ENCODE peak calls at places on chromosomes 12 and 14, in eight cellular contexts. One of them, this sample, is unnamed.

GRCh38 chr12:69501154-69501895 is 31.1 kb downstream of the FRS2 start:
- DNase-seq in upper lobe of left lung: no peak
- DNase-seq in H1: no peak
- DNase-seq in stomach: no peak
- DNase-seq in GM12878: no peak
- DNase-seq in transverse colon: no peak
- DNase-seq in sigmoid colon: no peak
- DNase-seq in K562: no peak
- DNase-seq in this sample: no peak

GRCh38 chr12:18578191-18578590 is 159.6 kb downstream of the PLCZ1 start:
- DNase-seq in GM12878: no peak
- DNase-seq in transverse colon: no peak
- DNase-seq in K562: no peak
- DNase-seq in stomach: no peak
- DNase-seq in H1: no peak
- DNase-seq in sigmoid colon: no peak
- DNase-seq in upper lobe of left lung: no peak
- DNase-seq in this sample: no peak

GRCh38 chr14:97287956-97288355 is 490.8 kb downstream of the VRK1 start:
- DNase-seq in transverse colon: no peak
- DNase-seq in upper lobe of left lung: no peak
- DNase-seq in H1: no peak
- DNase-seq in K562: no peak
- DNase-seq in sigmoid colon: no peak
- DNase-seq in GM12878: no peak
- DNase-seq in stomach: no peak
- DNase-seq in this sample: no peak

GRCh38 chr12:106629797-106630669 is 47.2 kb downstream of the RFX4 start:
- DNase-seq in stomach: no peak
- DNase-seq in sigmoid colon: no peak
- DNase-seq in transverse colon: no peak
- DNase-seq in H1: no peak
- DNase-seq in GM12878: no peak
- DNase-seq in upper lobe of left lung: no peak
- DNase-seq in K562: no peak
- DNase-seq in this sample: no peak

GRCh38 chr14:35215110-35215872 is 76.9 kb upstream of the PSMA6 start:
- DNase-seq in H1: no peak
- DNase-seq in sigmoid colon: no peak
- DNase-seq in upper lobe of left lung: no peak
- DNase-seq in GM12878: no peak
- DNase-seq in K562: peak
- DNase-seq in stomach: no peak
- DNase-seq in transverse colon: no peak
- DNase-seq in this sample: no peak

GRCh38 chr12:109962388-109962787 is 33.8 kb downstream of the GIT2 start:
- DNase-seq in transverse colon: no peak
- DNase-seq in GM12878: no peak
- DNase-seq in sigmoid colon: no peak
- DNase-seq in stomach: no peak
- DNase-seq in H1: no peak
- DNase-seq in K562: no peak
- DNase-seq in upper lobe of left lung: no peak
- DNase-seq in this sample: no peak

GRCh38 chr14:101365329-101366158 is 195.8 kb upstream of the DIO3 start:
- DNase-seq in H1: no peak
- DNase-seq in transverse colon: no peak
- DNase-seq in stomach: no peak
- DNase-seq in K562: no peak
- DNase-seq in upper lobe of left lung: peak
- DNase-seq in sigmoid colon: peak
- DNase-seq in GM12878: no peak
- DNase-seq in this sample: no peak

GRCh38 chr14:55329999-55330710 is 58.9 kb downstream of the FBXO34 start:
- DNase-seq in GM12878: no peak
- DNase-seq in upper lobe of left lung: no peak
- DNase-seq in transverse colon: no peak
- DNase-seq in stomach: no peak
- DNase-seq in K562: no peak
- DNase-seq in sigmoid colon: no peak
- DNase-seq in H1: no peak
- DNase-seq in this sample: no peak

GRCh38 chr14:77024171-77024627 is 4.3 kb downstream of the IRF2BPL start:
- DNase-seq in GM12878: no peak
- DNase-seq in transverse colon: peak
- DNase-seq in stomach: no peak
- DNase-seq in K562: peak
- DNase-seq in H1: peak
- DNase-seq in upper lobe of left lung: no peak
- DNase-seq in sigmoid colon: peak
- DNase-seq in this sample: no peak
- TF ChIP-seq EP300 in GM12878: peak
- TF ChIP-seq EP300 in transverse colon: no peak
- TF ChIP-seq EP300 in stomach: no peak
- TF ChIP-seq EP300 in K562: peak
- TF ChIP-seq EP300 in H1: peak
- TF ChIP-seq EP300 in upper lobe of left lung: no peak
- TF ChIP-seq EP300 in sigmoid colon: no peak
- TF ChIP-seq EP300 in this sample: no peak

GRCh38 chr12:89320735-89321134 is 31.6 kb downstream of the DUSP6 start:
- DNase-seq in upper lobe of left lung: no peak
- DNase-seq in stomach: no peak
- DNase-seq in sigmoid colon: no peak
- DNase-seq in K562: no peak
- DNase-seq in GM12878: no peak
- DNase-seq in transverse colon: no peak
- DNase-seq in H1: no peak
- DNase-seq in this sample: no peak

GRCh38 chr12:89316705-89317139 is 35.6 kb downstream of the DUSP6 start:
- DNase-seq in stomach: no peak
- DNase-seq in GM12878: no peak
- DNase-seq in upper lobe of left lung: no peak
- DNase-seq in K562: peak
- DNase-seq in H1: no peak
- DNase-seq in transverse colon: no peak
- DNase-seq in sigmoid colon: no peak
- DNase-seq in this sample: no peak

GRCh38 chr12:89323568-89324218 is 28.6 kb downstream of the DUSP6 start:
- DNase-seq in sigmoid colon: no peak
- DNase-seq in K562: no peak
- DNase-seq in stomach: no peak
- DNase-seq in GM12878: no peak
- DNase-seq in transverse colon: no peak
- DNase-seq in upper lobe of left lung: no peak
- DNase-seq in H1: no peak
- DNase-seq in this sample: no peak

GRCh38 chr12:89319606-89320005 is 32.7 kb downstream of the DUSP6 start:
- DNase-seq in sigmoid colon: no peak
- DNase-seq in H1: no peak
- DNase-seq in transverse colon: no peak
- DNase-seq in upper lobe of left lung: no peak
- DNase-seq in GM12878: no peak
- DNase-seq in K562: no peak
- DNase-seq in stomach: no peak
- DNase-seq in this sample: no peak

GRCh38 chr12:89319111-89319510 is 33.2 kb downstream of the DUSP6 start:
- DNase-seq in sigmoid colon: no peak
- DNase-seq in GM12878: no peak
- DNase-seq in H1: no peak
- DNase-seq in K562: no peak
- DNase-seq in stomach: no peak
- DNase-seq in upper lobe of left lung: no peak
- DNase-seq in transverse colon: no peak
- DNase-seq in this sample: no peak
- TF ChIP-seq POLR2AphosphoS5 in sigmoid colon: no peak
- TF ChIP-seq POLR2AphosphoS5 in GM12878: no peak
- TF ChIP-seq POLR2AphosphoS5 in H1: no peak
- TF ChIP-seq POLR2AphosphoS5 in K562: no peak
- TF ChIP-seq POLR2AphosphoS5 in stomach: no peak
- TF ChIP-seq POLR2AphosphoS5 in upper lobe of left lung: peak
- TF ChIP-seq POLR2AphosphoS5 in transverse colon: no peak
- TF ChIP-seq POLR2AphosphoS5 in this sample: no peak

GRCh38 chr14:22563987-22564386 is 25.0 kb downstream of the DAD1 start:
- DNase-seq in K562: no peak
- DNase-seq in H1: no peak
- DNase-seq in sigmoid colon: no peak
- DNase-seq in GM12878: peak
- DNase-seq in transverse colon: no peak
- DNase-seq in upper lobe of left lung: no peak
- DNase-seq in stomach: no peak
- DNase-seq in this sample: no peak

GRCh38 chr14:22567437-22567836 is 21.6 kb downstream of the DAD1 start:
- DNase-seq in upper lobe of left lung: no peak
- DNase-seq in GM12878: no peak
- DNase-seq in sigmoid colon: no peak
- DNase-seq in K562: no peak
- DNase-seq in transverse colon: no peak
- DNase-seq in stomach: no peak
- DNase-seq in H1: no peak
- DNase-seq in this sample: no peak

GRCh38 chr14:22564463-22564862 is 24.6 kb downstream of the DAD1 start:
- DNase-seq in H1: no peak
- DNase-seq in stomach: no peak
- DNase-seq in upper lobe of left lung: no peak
- DNase-seq in sigmoid colon: no peak
- DNase-seq in transverse colon: no peak
- DNase-seq in K562: no peak
- DNase-seq in GM12878: no peak
- DNase-seq in this sample: no peak

GRCh38 chr14:22566845-22567244 is 22.2 kb downstream of the DAD1 start:
- DNase-seq in GM12878: no peak
- DNase-seq in stomach: no peak
- DNase-seq in K562: no peak
- DNase-seq in upper lobe of left lung: no peak
- DNase-seq in H1: no peak
- DNase-seq in sigmoid colon: no peak
- DNase-seq in transverse colon: no peak
- DNase-seq in this sample: no peak

DNA sequence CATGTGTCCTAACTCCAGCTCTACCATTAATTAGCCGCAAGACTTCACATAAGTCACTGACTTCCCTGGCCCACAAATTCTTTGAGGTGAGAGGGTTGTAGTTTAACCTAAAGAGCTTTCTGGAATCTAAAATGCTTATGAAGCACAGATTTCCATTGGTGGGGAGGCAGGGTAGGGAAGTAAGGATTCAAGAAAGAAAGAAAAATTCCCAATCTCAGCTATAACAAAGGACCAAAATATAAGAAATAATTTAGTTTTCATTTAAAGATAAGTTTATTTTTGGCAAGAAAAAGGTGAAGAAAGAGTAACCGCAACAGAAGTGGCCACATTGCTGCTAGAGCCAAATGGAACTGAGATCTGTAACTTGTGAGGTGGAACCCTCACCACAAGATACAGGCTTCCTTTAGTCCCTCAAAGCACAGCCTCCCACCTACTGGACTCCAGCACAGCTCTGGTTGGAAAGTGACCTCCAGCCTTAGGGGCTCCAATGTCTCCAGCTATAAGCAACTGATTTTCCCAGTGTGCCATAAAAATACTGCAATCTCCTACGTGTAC is 23.6 kb downstream of the DAD1 start:
- DNase-seq in stomach: no peak
- DNase-seq in transverse colon: no peak
- DNase-seq in sigmoid colon: no peak
- DNase-seq in K562: no peak
- DNase-seq in H1: no peak
- DNase-seq in GM12878: peak
- DNase-seq in upper lobe of left lung: no peak
- DNase-seq in this sample: no peak
- TF ChIP-seq POLR2A in stomach: no peak
- TF ChIP-seq POLR2A in transverse colon: no peak
- TF ChIP-seq POLR2A in sigmoid colon: no peak
- TF ChIP-seq POLR2A in K562: no peak
- TF ChIP-seq POLR2A in H1: no peak
- TF ChIP-seq POLR2A in GM12878: peak
- TF ChIP-seq POLR2A in upper lobe of left lung: no peak
- TF ChIP-seq POLR2A in this sample: no peak

DNA sequence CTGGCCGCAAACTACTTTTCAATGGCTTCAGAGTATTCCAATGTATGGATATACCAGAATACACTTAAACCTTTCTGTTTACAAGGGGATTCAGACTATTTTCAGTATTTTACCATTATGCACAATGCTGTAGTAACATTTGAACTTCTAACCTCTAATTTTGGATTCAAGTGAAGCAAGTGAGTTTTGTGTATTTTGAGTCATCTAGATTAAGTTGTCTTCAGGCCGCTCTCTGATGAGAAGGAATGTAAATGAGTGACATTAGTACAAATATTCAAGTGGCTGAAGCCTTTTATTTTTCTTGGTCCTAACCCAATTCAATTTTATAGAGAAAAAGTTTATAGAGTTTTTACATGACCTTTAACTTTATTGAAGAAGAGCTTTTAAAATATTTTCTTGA is 125.6 kb downstream of the PDE3A start:
- DNase-seq in H1: no peak
- DNase-seq in GM12878: no peak
- DNase-seq in stomach: no peak
- DNase-seq in transverse colon: no peak
- DNase-seq in sigmoid colon: no peak
- DNase-seq in K562: no peak
- DNase-seq in upper lobe of left lung: no peak
- DNase-seq in this sample: no peak
- TF ChIP-seq EP300 in H1: no peak
- TF ChIP-seq EP300 in GM12878: no peak
- TF ChIP-seq EP300 in stomach: no peak
- TF ChIP-seq EP300 in transverse colon: no peak
- TF ChIP-seq EP300 in sigmoid colon: no peak
- TF ChIP-seq EP300 in K562: no peak
- TF ChIP-seq EP300 in upper lobe of left lung: no peak
- TF ChIP-seq EP300 in this sample: no peak

GRCh38 chr12:27289414-27289813 is 43.2 kb upstream of the BMAL2 start:
- DNase-seq in upper lobe of left lung: no peak
- DNase-seq in H1: no peak
- DNase-seq in transverse colon: no peak
- DNase-seq in GM12878: no peak
- DNase-seq in K562: no peak
- DNase-seq in stomach: no peak
- DNase-seq in sigmoid colon: no peak
- DNase-seq in this sample: no peak
- TF ChIP-seq POLR2AphosphoS5 in upper lobe of left lung: no peak
- TF ChIP-seq POLR2AphosphoS5 in H1: no peak
- TF ChIP-seq POLR2AphosphoS5 in transverse colon: no peak
- TF ChIP-seq POLR2AphosphoS5 in GM12878: no peak
- TF ChIP-seq POLR2AphosphoS5 in K562: no peak
- TF ChIP-seq POLR2AphosphoS5 in stomach: no peak
- TF ChIP-seq POLR2AphosphoS5 in sigmoid colon: no peak
- TF ChIP-seq POLR2AphosphoS5 in this sample: no peak

GRCh38 chr14:24093901-24094838 is at the start of gene PCK2:
- DNase-seq in H1: peak
- DNase-seq in GM12878: no peak
- DNase-seq in K562: peak
- DNase-seq in sigmoid colon: peak
- DNase-seq in transverse colon: peak
- DNase-seq in upper lobe of left lung: peak
- DNase-seq in stomach: peak
- DNase-seq in this sample: peak
- TF ChIP-seq POLR2A in H1: peak
- TF ChIP-seq POLR2A in GM12878: peak
- TF ChIP-seq POLR2A in K562: peak
- TF ChIP-seq POLR2A in sigmoid colon: no peak
- TF ChIP-seq POLR2A in transverse colon: peak
- TF ChIP-seq POLR2A in upper lobe of left lung: peak
- TF ChIP-seq POLR2A in stomach: no peak
- TF ChIP-seq POLR2A in this sample: peak

This sample was measured in suprapubic skin.